ENCODE peak calls at places on chromosomes 11 and 22, in four cellular contexts. One of them, this sample, is unnamed.

GRCh38 chr11:3169235-3169951 is 4.3 kb upstream of the OSBPL5 start:
- DNase-seq in fibroblast of pulmonary artery: peak; percentile 77
- DNase-seq in foreskin fibroblast: peak; percentile 81
- DNase-seq in CD8-positive, alpha-beta T cell: no peak
- DNase-seq in this sample: peak; percentile 65

GRCh38 chr11:65711785-65712632 is at the start of gene KAT5:
- DNase-seq in foreskin fibroblast: peak; percentile 97
- DNase-seq in CD8-positive, alpha-beta T cell: peak; percentile 98
- DNase-seq in fibroblast of pulmonary artery: peak; percentile 99
- DNase-seq in this sample: peak; percentile 99

GRCh38 chr22:17444204-17444504 is 74.9 kb downstream of the CECR2 start:
- DNase-seq in CD8-positive, alpha-beta T cell: no peak
- DNase-seq in fibroblast of pulmonary artery: no peak
- DNase-seq in foreskin fibroblast: no peak
- DNase-seq in this sample: no peak

GRCh38 chr11:100712618-100713017 is 25.5 kb downstream of the ARHGAP42 start:
- DNase-seq in fibroblast of pulmonary artery: no peak
- DNase-seq in foreskin fibroblast: no peak
- DNase-seq in CD8-positive, alpha-beta T cell: no peak
- DNase-seq in this sample: no peak

GRCh38 chr11:28833670-28834069 is 725.5 kb downstream of the METTL15 start:
- DNase-seq in foreskin fibroblast: peak; percentile 86
- DNase-seq in CD8-positive, alpha-beta T cell: no peak
- DNase-seq in fibroblast of pulmonary artery: peak; percentile 99
- DNase-seq in this sample: peak; percentile 96

GRCh38 chr11:66855574-66856495 is 1.0 kb upstream of the LRFN4 start:
- DNase-seq in CD8-positive, alpha-beta T cell: no peak
- DNase-seq in fibroblast of pulmonary artery: peak; percentile 87
- DNase-seq in foreskin fibroblast: peak; percentile 95
- DNase-seq in this sample: peak; percentile 92

GRCh38 chr11:76698321-76699043 is 27.9 kb upstream of the LRRC32 start:
- DNase-seq in CD8-positive, alpha-beta T cell: no peak
- DNase-seq in fibroblast of pulmonary artery: no peak
- DNase-seq in foreskin fibroblast: no peak
- DNase-seq in this sample: no peak

GRCh38 chr11:34606326-34607120 is 14.4 kb upstream of the EHF start:
- DNase-seq in CD8-positive, alpha-beta T cell: no peak
- DNase-seq in fibroblast of pulmonary artery: no peak
- DNase-seq in foreskin fibroblast: no peak
- DNase-seq in this sample: no peak

GRCh38 chr11:32706985-32707736 is 87.3 kb downstream of the CCDC73 start:
- DNase-seq in fibroblast of pulmonary artery: peak; percentile 72
- DNase-seq in foreskin fibroblast: peak; percentile 47
- DNase-seq in CD8-positive, alpha-beta T cell: no peak
- DNase-seq in this sample: peak; percentile 69

GRCh38 chr11:65574963-65575567 is 788 bp upstream of the EHBP1L1 start:
- DNase-seq in fibroblast of pulmonary artery: no peak
- DNase-seq in CD8-positive, alpha-beta T cell: no peak
- DNase-seq in foreskin fibroblast: no peak
- DNase-seq in this sample: no peak

GRCh38 chr11:128565881-128566280 is 21.5 kb downstream of the ETS1 start:
- DNase-seq in fibroblast of pulmonary artery: no peak
- DNase-seq in foreskin fibroblast: no peak
- DNase-seq in CD8-positive, alpha-beta T cell: no peak
- DNase-seq in this sample: no peak

GRCh38 chr11:86990520-86990919 is 35.3 kb upstream of the FZD4 start:
- DNase-seq in CD8-positive, alpha-beta T cell: no peak
- DNase-seq in foreskin fibroblast: peak; percentile 35
- DNase-seq in fibroblast of pulmonary artery: peak; percentile 70
- DNase-seq in this sample: peak; percentile 95

GRCh38 chr11:65553301-65554001 is 4.7 kb downstream of the LTBP3 start:
- DNase-seq in CD8-positive, alpha-beta T cell: peak; percentile 43
- DNase-seq in fibroblast of pulmonary artery: no peak
- DNase-seq in foreskin fibroblast: no peak
- DNase-seq in this sample: no peak

GRCh38 chr11:110075087-110075821 is 17.9 kb upstream of the ZC3H12C start:
- DNase-seq in fibroblast of pulmonary artery: no peak
- DNase-seq in CD8-positive, alpha-beta T cell: no peak
- DNase-seq in foreskin fibroblast: no peak
- DNase-seq in this sample: no peak

GRCh38 chr22:38823637-38824036 is 20.2 kb downstream of the NPTXR start:
- DNase-seq in foreskin fibroblast: no peak
- DNase-seq in CD8-positive, alpha-beta T cell: no peak
- DNase-seq in fibroblast of pulmonary artery: no peak
- DNase-seq in this sample: no peak

GRCh38 chr22:19806213-19807160 is 45.9 kb downstream of the TBX1 start:
- DNase-seq in fibroblast of pulmonary artery: no peak
- DNase-seq in foreskin fibroblast: no peak
- DNase-seq in CD8-positive, alpha-beta T cell: no peak
- DNase-seq in this sample: no peak

GRCh38 chr11:74695705-74696280 is 35.4 kb downstream of the CHRDL2 start:
- DNase-seq in CD8-positive, alpha-beta T cell: no peak
- DNase-seq in fibroblast of pulmonary artery: no peak
- DNase-seq in foreskin fibroblast: no peak
- DNase-seq in this sample: no peak

GRCh38 chr11:15568440-15568839 is 453.7 kb downstream of the INSC start:
- DNase-seq in CD8-positive, alpha-beta T cell: no peak
- DNase-seq in fibroblast of pulmonary artery: no peak
- DNase-seq in foreskin fibroblast: no peak
- DNase-seq in this sample: no peak

GRCh38 chr11:13594045-13594444 is 74.4 kb upstream of the FAR1 start:
- DNase-seq in fibroblast of pulmonary artery: no peak
- DNase-seq in CD8-positive, alpha-beta T cell: no peak
- DNase-seq in foreskin fibroblast: no peak
- DNase-seq in this sample: no peak

GRCh38 chr11:390175-390574 is 3.8 kb upstream of the PKP3 start:
- DNase-seq in CD8-positive, alpha-beta T cell: no peak
- DNase-seq in foreskin fibroblast: no peak
- DNase-seq in fibroblast of pulmonary artery: no peak
- DNase-seq in this sample: no peak

GRCh38 chr11:124446926-124447325 is 1.4 kb upstream of the OR8B8 start:
- DNase-seq in foreskin fibroblast: no peak
- DNase-seq in fibroblast of pulmonary artery: peak; percentile 15
- DNase-seq in CD8-positive, alpha-beta T cell: no peak
- DNase-seq in this sample: peak; percentile 58

GRCh38 chr11:117009905-117010605 is 88.2 kb downstream of the SIK3 start:
- DNase-seq in foreskin fibroblast: no peak
- DNase-seq in fibroblast of pulmonary artery: no peak
- DNase-seq in CD8-positive, alpha-beta T cell: no peak
- DNase-seq in this sample: no peak

GRCh38 chr11:68470304-68470811 is 9.8 kb downstream of the PPP6R3 start:
- DNase-seq in CD8-positive, alpha-beta T cell: no peak
- DNase-seq in foreskin fibroblast: no peak
- DNase-seq in fibroblast of pulmonary artery: no peak
- DNase-seq in this sample: no peak

GRCh38 chr11:110960167-110960566 is 247.9 kb upstream of the ARHGAP20 start:
- DNase-seq in fibroblast of pulmonary artery: no peak
- DNase-seq in foreskin fibroblast: no peak
- DNase-seq in CD8-positive, alpha-beta T cell: no peak
- DNase-seq in this sample: no peak

GRCh38 chr22:44584256-44584902 is 86.3 kb upstream of the RTL6 start:
- DNase-seq in CD8-positive, alpha-beta T cell: no peak
- DNase-seq in foreskin fibroblast: no peak
- DNase-seq in fibroblast of pulmonary artery: no peak
- DNase-seq in this sample: no peak

GRCh38 chr11:131302831-131303230 is 67.6 kb upstream of the NTM start:
- DNase-seq in CD8-positive, alpha-beta T cell: no peak
- DNase-seq in fibroblast of pulmonary artery: no peak
- DNase-seq in foreskin fibroblast: peak; percentile 6
- DNase-seq in this sample: no peak

GRCh38 chr11:118343248-118343647 is 743 bp upstream of the CD3D start:
- DNase-seq in CD8-positive, alpha-beta T cell: no peak
- DNase-seq in foreskin fibroblast: no peak
- DNase-seq in fibroblast of pulmonary artery: no peak
- DNase-seq in this sample: no peak

GRCh38 chr11:35632301-35632700 is 14.0 kb downstream of the FJX1 start:
- DNase-seq in CD8-positive, alpha-beta T cell: no peak
- DNase-seq in foreskin fibroblast: peak; percentile 61
- DNase-seq in fibroblast of pulmonary artery: peak; percentile 20
- DNase-seq in this sample: no peak

GRCh38 chr11:91922846-91923245 is 301.8 kb upstream of the FAT3 start:
- DNase-seq in foreskin fibroblast: no peak
- DNase-seq in CD8-positive, alpha-beta T cell: no peak
- DNase-seq in fibroblast of pulmonary artery: no peak
- DNase-seq in this sample: no peak

GRCh38 chr11:93099811-93100210 is 98.0 kb downstream of the SLC36A4 start:
- DNase-seq in fibroblast of pulmonary artery: peak; percentile 6
- DNase-seq in CD8-positive, alpha-beta T cell: no peak
- DNase-seq in foreskin fibroblast: no peak
- DNase-seq in this sample: peak; percentile 74

GRCh38 chr11:34439521-34440258 is 956 bp downstream of the CAT start:
- DNase-seq in CD8-positive, alpha-beta T cell: no peak
- DNase-seq in fibroblast of pulmonary artery: no peak
- DNase-seq in foreskin fibroblast: no peak
- DNase-seq in this sample: no peak

DNA sequence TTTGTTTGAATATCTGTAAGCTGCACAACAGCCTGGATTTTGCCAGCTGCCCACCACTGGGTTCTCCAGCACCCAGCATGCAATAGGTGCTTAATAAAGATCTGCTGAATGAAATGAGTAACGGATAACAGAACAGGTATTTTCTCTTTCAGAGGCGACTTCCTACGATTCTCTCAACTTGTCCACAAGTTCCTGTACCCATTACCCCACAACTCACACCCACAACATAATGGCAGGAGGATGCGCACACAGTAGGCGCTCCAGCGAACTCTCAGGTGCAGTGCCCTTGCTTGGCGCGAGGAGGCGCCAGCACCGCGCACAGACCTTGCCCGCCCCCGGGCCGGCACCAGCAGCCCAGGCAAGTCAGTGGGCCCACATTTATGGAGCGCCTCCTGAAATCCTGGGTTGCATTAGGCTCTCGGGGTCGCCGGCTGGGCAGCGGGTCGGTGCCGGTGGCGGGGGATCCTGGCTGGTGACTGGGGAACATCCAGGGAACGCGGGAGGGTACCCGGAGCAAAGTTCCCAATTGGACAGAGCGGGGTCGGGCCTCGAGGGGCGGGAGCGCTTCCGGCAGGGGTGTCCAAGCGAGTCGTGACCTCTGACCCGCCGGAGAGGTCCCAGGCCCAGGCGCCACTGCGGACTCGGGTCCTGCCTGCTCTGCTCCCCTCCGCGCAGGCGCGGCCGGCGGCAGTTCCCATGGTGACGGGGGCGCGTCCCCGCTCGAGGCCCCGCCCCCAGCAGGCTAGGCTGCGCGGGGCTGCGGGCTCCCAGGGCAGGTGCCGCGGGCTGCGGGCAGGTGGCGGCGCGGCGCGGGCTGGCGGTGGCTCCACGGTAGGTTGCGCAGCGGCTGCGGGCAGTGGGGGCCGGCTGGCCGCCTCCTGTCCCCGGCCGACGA is at the start of gene KIAA1671:
- DNase-seq in CD8-positive, alpha-beta T cell: peak; percentile 65
- DNase-seq in fibroblast of pulmonary artery: peak; percentile 76
- DNase-seq in foreskin fibroblast: peak; percentile 32
- DNase-seq in this sample: peak; percentile 62
- H3K4me3 ChIP-seq in CD8-positive, alpha-beta T cell: peak within 1 kb of the TSS; percentile 70
- H3K4me3 ChIP-seq in fibroblast of pulmonary artery: peak within 1 kb of the TSS; percentile 79
- H3K4me3 ChIP-seq in foreskin fibroblast: peak within 1 kb of the TSS; percentile 49
- H3K4me3 ChIP-seq in this sample: peak within 1 kb of the TSS; percentile 75

DNA sequence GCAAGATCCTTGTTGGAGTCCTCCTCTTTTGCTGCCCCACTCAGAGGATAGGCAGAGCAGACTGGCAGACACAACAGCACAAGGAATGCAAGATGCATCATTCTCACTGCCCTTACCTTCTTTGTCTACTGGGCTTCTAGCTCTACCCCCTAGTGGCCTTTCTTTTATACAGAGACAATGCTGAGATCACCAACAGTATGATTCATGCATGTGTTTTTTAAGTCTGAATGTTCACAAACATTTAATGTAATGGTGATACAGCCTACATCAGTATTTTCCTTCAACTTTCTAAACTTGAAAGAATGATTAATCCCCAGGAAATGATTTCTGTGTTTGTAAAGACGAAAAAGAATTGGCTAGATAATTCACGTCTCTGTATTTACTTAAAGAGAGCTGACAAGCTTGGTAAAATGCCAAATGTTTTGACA is at the start of gene MMP10:
- DNase-seq in fibroblast of pulmonary artery: peak; percentile 69
- DNase-seq in CD8-positive, alpha-beta T cell: no peak
- DNase-seq in foreskin fibroblast: peak; percentile 63
- DNase-seq in this sample: peak; percentile 71
- TF ChIP-seq CTCF in fibroblast of pulmonary artery: peak; percentile 71
- TF ChIP-seq CTCF in CD8-positive, alpha-beta T cell: no peak
- TF ChIP-seq CTCF in foreskin fibroblast: peak; percentile 74
- TF ChIP-seq CTCF in this sample: peak; percentile 68

DNA sequence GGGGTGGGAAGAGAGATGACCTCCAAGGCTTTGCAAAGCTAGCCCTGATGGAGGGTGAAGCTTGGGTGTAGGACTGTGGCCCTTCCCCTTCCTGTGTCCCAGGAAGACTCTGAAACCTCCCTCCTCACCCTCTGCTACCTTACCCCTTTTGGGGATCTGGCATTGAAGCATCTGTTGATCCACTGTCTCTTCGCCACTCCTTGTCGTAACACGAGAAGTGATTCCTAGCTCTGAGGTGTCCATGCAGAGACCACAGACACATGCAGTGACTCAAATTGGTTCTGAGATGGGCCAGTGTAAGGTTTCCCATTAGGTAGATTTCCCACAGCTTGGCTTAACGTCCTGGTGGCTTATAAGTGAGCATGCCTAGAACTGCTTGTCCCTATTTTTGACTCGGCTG is 101.4 kb downstream of the ZBTB16 start:
- DNase-seq in CD8-positive, alpha-beta T cell: no peak
- DNase-seq in fibroblast of pulmonary artery: no peak
- DNase-seq in foreskin fibroblast: no peak
- DNase-seq in this sample: no peak
- H3K4me3 ChIP-seq in CD8-positive, alpha-beta T cell: no peak overlapping the region
- H3K4me3 ChIP-seq in fibroblast of pulmonary artery: no peak overlapping the region
- H3K4me3 ChIP-seq in foreskin fibroblast: no peak overlapping the region
- H3K4me3 ChIP-seq in this sample: no peak overlapping the region

GRCh38 chr22:47356433-47357011 is 594.1 kb downstream of the TBC1D22A start:
- DNase-seq in fibroblast of pulmonary artery: no peak
- DNase-seq in foreskin fibroblast: no peak
- DNase-seq in CD8-positive, alpha-beta T cell: no peak
- DNase-seq in this sample: no peak

GRCh38 chr22:47355388-47355725 is 592.9 kb downstream of the TBC1D22A start:
- DNase-seq in fibroblast of pulmonary artery: no peak
- DNase-seq in CD8-positive, alpha-beta T cell: no peak
- DNase-seq in foreskin fibroblast: no peak
- DNase-seq in this sample: no peak

GRCh38 chr22:47355776-47356432 is 593.5 kb downstream of the TBC1D22A start:
- DNase-seq in foreskin fibroblast: no peak
- DNase-seq in CD8-positive, alpha-beta T cell: no peak
- DNase-seq in fibroblast of pulmonary artery: no peak
- DNase-seq in this sample: no peak

GRCh38 chr22:47357493-47357892 is 595.0 kb downstream of the TBC1D22A start:
- DNase-seq in fibroblast of pulmonary artery: no peak
- DNase-seq in CD8-positive, alpha-beta T cell: no peak
- DNase-seq in foreskin fibroblast: no peak
- DNase-seq in this sample: no peak

DNA sequence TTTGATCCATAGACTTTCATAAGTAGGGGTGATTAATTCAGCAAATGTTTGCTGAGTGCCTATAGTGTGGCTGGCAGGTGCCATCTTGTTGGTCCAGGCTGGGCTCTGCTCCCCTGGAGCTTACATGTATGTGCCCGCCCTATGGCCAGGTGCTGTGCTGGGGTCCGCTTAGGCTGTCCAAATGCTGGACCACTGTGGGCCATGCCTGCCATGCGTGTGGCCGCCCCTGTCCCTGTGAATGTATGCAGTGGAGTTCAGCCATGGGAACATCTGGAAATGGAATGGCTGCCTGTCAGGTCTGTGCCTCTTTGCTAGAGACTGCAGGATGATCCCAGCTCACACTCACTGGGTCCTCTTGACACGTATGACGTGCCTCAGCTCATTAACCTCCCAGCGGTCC is 594.6 kb downstream of the TBC1D22A start:
- DNase-seq in CD8-positive, alpha-beta T cell: no peak
- DNase-seq in fibroblast of pulmonary artery: no peak
- DNase-seq in foreskin fibroblast: no peak
- DNase-seq in this sample: no peak
- TF ChIP-seq CTCF in CD8-positive, alpha-beta T cell: no peak
- TF ChIP-seq CTCF in fibroblast of pulmonary artery: no peak
- TF ChIP-seq CTCF in foreskin fibroblast: no peak
- TF ChIP-seq CTCF in this sample: no peak